ENCODE peak calls at places on chromosomes 11 and 22, in five cellular contexts. F is ovary, J is Karpas-422, R is lung, P is H7. T is an unnamed sample.

GRCh38 chr11:110077866-110078325 is 15.3 kb upstream of the ZC3H12C start:
- DNase-seq in R (no peak), P (no peak), J (no peak), F (no peak), T (no peak)

GRCh38 chr11:95524328-95525036 is 265.1 kb downstream of the FAM76B start:
- DNase-seq in R (no peak), F (no peak), J (no peak), P (no peak), T (no peak)

GRCh38 chr22:39656495-39657490 is 86.2 kb downstream of the CACNA1I start:
- DNase-seq in R (no peak), F (no peak), P (no peak), J (no peak), T (no peak)

GRCh38 chr11:70544774-70545625 is 146.7 kb downstream of the CTTN start:
- DNase-seq in R (no peak), F (no peak), P (peak), J (no peak), T (no peak)

GRCh38 chr11:134978388-134979088 is 566.5 kb upstream of the B3GAT1 start:
- DNase-seq in F (no peak), P (peak), R (no peak), J (peak), T (no peak)

GRCh38 chr11:31763296-31763695 is 47.8 kb downstream of the PAX6 start:
- DNase-seq in J (no peak), R (no peak), P (no peak), F (no peak), T (no peak)

GRCh38 chr11:96215094-96215782 is 127.8 kb downstream of the MAML2 start:
- DNase-seq in J (peak), F (no peak), R (no peak), P (no peak), T (peak)

GRCh38 chr11:89052220-89052619 is 13.6 kb downstream of the GRM5 start:
- DNase-seq in R (no peak), J (no peak), P (no peak), F (no peak), T (no peak)

GRCh38 chr22:27090595-27090994 is 433.2 kb downstream of the MIAT start:
- DNase-seq in R (no peak), P (no peak), F (no peak), J (no peak), T (no peak)

GRCh38 chr11:77147668-77148321 is 19.7 kb downstream of the MYO7A start:
- DNase-seq in P (peak), J (no peak), R (no peak), F (no peak), T (no peak)

GRCh38 chr11:115590254-115590653 is 86.0 kb upstream of the CADM1 start:
- DNase-seq in R (no peak), J (no peak), P (peak), F (no peak), T (no peak)

GRCh38 chr11:10786451-10786850 is 22.3 kb downstream of the EIF4G2 start:
- DNase-seq in P (no peak), R (no peak), F (no peak), J (no peak), T (no peak)

GRCh38 chr22:41517172-41518047 is 26.9 kb downstream of the POLR3H start:
- DNase-seq in R (peak), P (peak), J (no peak), F (peak), T (no peak)

GRCh38 chr11:5604896-5605295 is 8.5 kb downstream of the TRIM6 start:
- DNase-seq in F (no peak), R (no peak), J (no peak), P (no peak), T (no peak)

DNA sequence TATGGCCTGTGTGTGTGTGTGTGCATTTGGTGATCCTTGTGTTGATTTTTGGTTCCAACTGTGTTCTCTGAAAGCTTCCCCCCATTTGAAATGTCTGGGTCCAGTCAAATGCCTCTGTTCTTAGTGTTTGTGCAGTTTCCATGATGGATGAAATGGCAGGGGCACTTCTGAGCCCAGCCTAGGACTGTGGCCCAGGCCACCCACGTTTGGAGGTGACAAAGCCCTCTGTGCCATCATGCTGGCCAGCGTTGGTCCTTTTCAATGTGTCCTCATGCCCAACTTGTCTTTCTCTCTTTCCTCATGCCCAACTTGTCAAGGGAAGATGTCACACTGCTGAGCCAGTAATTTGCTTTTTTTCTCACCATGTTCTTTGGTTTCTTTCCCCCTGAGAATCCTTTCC is 113.8 kb upstream of the NAV2 start:
- DNase-seq in P (no peak), J (no peak), R (no peak), F (no peak), T (no peak)
- H3K4me3 ChIP-seq in P (no peak), J (no peak), R (no peak), F (no peak), T (no peak)

GRCh38 chr22:29816128-29816527 is 21.9 kb downstream of the ASCC2 start:
- DNase-seq in J (no peak), R (no peak), F (peak), P (no peak), T (no peak)
- H3K4me3 ChIP-seq in J (no peak), R (no peak), F (no peak), P (no peak), T (no peak)

DNA sequence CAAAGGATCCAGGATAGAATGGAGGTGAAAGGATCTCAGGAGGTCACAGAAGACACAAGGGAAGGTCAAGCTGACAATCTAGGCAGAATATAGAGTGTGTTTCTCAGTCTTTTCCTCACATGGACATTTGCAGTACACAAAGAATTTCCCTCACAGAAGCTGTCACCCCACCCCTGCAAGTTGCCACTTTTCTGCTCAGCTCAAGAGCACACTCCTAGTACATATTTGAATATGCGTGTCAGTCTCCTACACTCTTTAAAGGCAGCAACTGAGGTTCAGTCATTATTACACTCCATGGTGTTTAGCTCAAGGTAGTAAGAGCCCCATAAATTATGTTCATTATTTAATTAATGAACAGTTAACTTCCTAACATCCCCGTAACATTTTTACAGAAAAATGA is 59.1 kb downstream of the ETS1 start:
- DNase-seq in P (no peak), J (peak), F (no peak), R (no peak), T (no peak)
- H3K4me3 ChIP-seq in P (no peak), J (no peak), F (no peak), R (no peak), T (no peak)

GRCh38 chr11:1060410-1060809 is 14.3 kb upstream of the MUC2 start:
- DNase-seq in F (no peak), J (no peak), P (no peak), R (no peak), T (no peak)

GRCh38 chr11:1062075-1062820 is 12.4 kb upstream of the MUC2 start:
- DNase-seq in J (no peak), F (no peak), R (no peak), P (no peak), T (no peak)

GRCh38 chr11:1060885-1061616 is 13.6 kb upstream of the MUC2 start:
- DNase-seq in J (peak), F (peak), P (no peak), R (no peak), T (no peak)

GRCh38 chr11:1067812-1068496 is 6.7 kb upstream of the MUC2 start:
- DNase-seq in R (no peak), F (no peak), J (no peak), P (no peak), T (no peak)

GRCh38 chr11:1064167-1064566 is 10.5 kb upstream of the MUC2 start:
- DNase-seq in P (no peak), J (no peak), R (no peak), F (no peak), T (no peak)
- H3K4me3 ChIP-seq in P (no peak), J (no peak), R (no peak), F (no peak), T (no peak)

GRCh38 chr22:37443086-37443485 is 15.8 kb upstream of the ELFN2 start:
- DNase-seq in R (no peak), P (no peak), J (no peak), F (no peak), T (no peak)
- H3K4me3 ChIP-seq in R (no peak), P (no peak), J (no peak), F (no peak), T (no peak)

GRCh38 chr11:45674481-45675190 is 9.2 kb upstream of the CHST1 start:
- DNase-seq in P (no peak), J (no peak), R (no peak), F (no peak), T (no peak)

GRCh38 chr11:45673441-45673840 is 8.0 kb upstream of the CHST1 start:
- DNase-seq in F (no peak), P (no peak), J (no peak), R (no peak), T (no peak)

GRCh38 chr11:45677811-45678515 is 12.5 kb upstream of the CHST1 start:
- DNase-seq in J (no peak), R (no peak), F (no peak), P (no peak), T (no peak)

GRCh38 chr11:45676522-45677095 is 11.2 kb upstream of the CHST1 start:
- DNase-seq in F (no peak), P (no peak), R (no peak), J (no peak), T (no peak)

GRCh38 chr11:45675646-45676045 is 10.2 kb upstream of the CHST1 start:
- DNase-seq in R (no peak), J (no peak), P (no peak), F (no peak), T (no peak)
- H3K4me3 ChIP-seq in R (no peak), J (no peak), P (no peak), F (no peak), T (no peak)

GRCh38 chr11:118233377-118233776 is 8.6 kb upstream of the JAML start:
- DNase-seq in R (no peak), J (no peak), P (no peak), F (no peak), T (no peak)

GRCh38 chr11:118229274-118229847 is 4.5 kb upstream of the JAML start:
- DNase-seq in F (no peak), R (no peak), P (no peak), J (no peak), T (no peak)

GRCh38 chr11:118234833-118235232 is 10.0 kb upstream of the JAML start:
- DNase-seq in P (no peak), J (no peak), F (no peak), R (no peak), T (no peak)

GRCh38 chr11:118230088-118230487 is 5.3 kb upstream of the JAML start:
- DNase-seq in J (no peak), R (no peak), P (no peak), F (no peak), T (no peak)

GRCh38 chr11:118232659-118233058 is 7.8 kb upstream of the JAML start:
- DNase-seq in J (no peak), R (no peak), F (no peak), P (no peak), T (no peak)
- H3K4me3 ChIP-seq in J (no peak), R (no peak), F (no peak), P (no peak), T (no peak)

GRCh38 chr11:66454828-66455227 is 11.9 kb upstream of the PELI3 start:
- DNase-seq in R (no peak), J (peak), P (no peak), F (no peak), T (no peak)
- H3K4me3 ChIP-seq in R (no peak), J (no peak), P (no peak), F (no peak), T (no peak)

T was measured in OCI-LY7.